ENCODE peak calls at places on chromosomes 16 and 17, in eight cellular contexts. H is stimulated activated CD8-positive, alpha-beta memory T cell treated with anti-CD3 and anti-CD28 coated beads, Interleukin-7, amount 100 ng/mL, for 4 hours; T is NCI-H2081; Y is HCT116; Q is BE2C; A is nephron progenitor cell; N is D341Med; D is AG09319. O is an unnamed sample.

GRCh38 chr16:49605536-49606241 is 232.1 kb downstream of the C16orf78 start:
- DNase-seq in Y (no peak), H (no peak), A (no peak), Q (no peak), D (no peak), N (no peak), T (no peak), O (no peak)

GRCh38 chr17:5355416-5356129 is 63.9 kb downstream of the NUP88 start:
- DNase-seq in D (peak; percentile 28), T (no peak), H (no peak), N (no peak), Q (no peak), A (no peak), Y (no peak), O (peak; percentile 15)

GRCh38 chr16:31077024-31077423 is 2.8 kb downstream of the ZNF646 start:
- DNase-seq in A (no peak), Y (no peak), T (no peak), H (no peak), D (no peak), N (no peak), Q (no peak), O (no peak)

GRCh38 chr17:58245428-58246103 is 7.2 kb downstream of the LPO start:
- DNase-seq in D (no peak), N (no peak), A (no peak), T (no peak), Q (no peak), H (no peak), Y (no peak), O (no peak)

GRCh38 chr17:4551141-4551540 is 4.0 kb downstream of the MYBBP1A start:
- DNase-seq in Y (no peak), D (no peak), T (no peak), N (no peak), A (no peak), Q (no peak), H (no peak), O (no peak)

GRCh38 chr16:31191697-31192428 is 10.7 kb downstream of the PYCARD start:
- DNase-seq in N (no peak), D (no peak), H (no peak), Q (no peak), Y (no peak), A (no peak), T (no peak), O (no peak)

GRCh38 chr16:87233928-87234327 is 83.3 kb downstream of the C16orf95 start:
- DNase-seq in Q (no peak), D (no peak), N (no peak), H (no peak), T (no peak), A (no peak), Y (no peak), O (peak; percentile 54)

GRCh38 chr16:57628008-57628781 is at the start of gene ADGRG1:
- DNase-seq in Q (peak; percentile 75), A (peak; percentile 71), T (no peak), D (peak; percentile 83), Y (peak; percentile 71), N (no peak), H (peak; percentile 49), O (peak; percentile 97)

GRCh38 chr17:82882715-82883446 is 43.1 kb upstream of the ZNF750 start:
- DNase-seq in N (no peak), D (no peak), A (no peak), Y (no peak), H (peak; percentile 69), T (no peak), Q (no peak), O (no peak)

GRCh38 chr17:34171245-34171818 is 83.8 kb upstream of the CCL2 start:
- DNase-seq in H (peak; percentile 20), N (peak; percentile 85), A (peak; percentile 64), D (peak; percentile 14), Q (peak; percentile 72), T (peak; percentile 19), Y (peak; percentile 12), O (peak; percentile 66)

GRCh38 chr17:64133546-64134215 is 3.7 kb upstream of the ERN1 start:
- DNase-seq in T (peak; percentile 71), A (peak; percentile 19), D (no peak), Q (peak; percentile 54), H (no peak), N (peak; percentile 74), Y (peak; percentile 75), O (peak; percentile 73)

GRCh38 chr16:87715658-87716057 is 50.1 kb downstream of the KLHDC4 start:
- DNase-seq in D (no peak), A (no peak), N (no peak), Y (no peak), Q (no peak), H (no peak), T (no peak), O (peak; percentile 20)

GRCh38 chr16:56330476-56330875 is 94.9 kb downstream of the AMFR start:
- DNase-seq in A (no peak), Y (no peak), T (no peak), Q (no peak), D (no peak), H (no peak), N (no peak), O (no peak)

GRCh38 chr17:78454346-78454745 is 75.9 kb downstream of the PGS1 start:
- DNase-seq in A (no peak), T (no peak), D (no peak), Y (no peak), N (no peak), H (no peak), Q (no peak), O (no peak)

GRCh38 chr17:40448213-40448638 is 5.0 kb downstream of the IGFBP4 start:
- DNase-seq in T (no peak), H (no peak), Y (no peak), Q (no peak), A (no peak), N (no peak), D (no peak), O (peak; percentile 64)

GRCh38 chr16:86221085-86221484 is 289.2 kb upstream of the FOXF1 start:
- DNase-seq in T (no peak), A (no peak), H (no peak), N (no peak), Q (no peak), D (peak; percentile 56), Y (no peak), O (peak; percentile 36)

GRCh38 chr16:49158029-49158642 is 123.5 kb downstream of the CBLN1 start:
- DNase-seq in A (peak; percentile 81), H (no peak), Q (no peak), N (no peak), T (no peak), D (no peak), Y (peak; percentile 7), O (peak; percentile 24)

GRCh38 chr16:87560428-87561199 is 41.7 kb upstream of the JPH3 start:
- DNase-seq in Q (peak; percentile 93), T (no peak), N (peak; percentile 92), H (no peak), Y (peak; percentile 93), A (no peak), D (no peak), O (peak; percentile 35)

GRCh38 chr17:51653902-51654301 is 393.6 kb downstream of the UTP18 start:
- DNase-seq in D (no peak), Q (peak; percentile 34), A (peak; percentile 36), T (no peak), N (peak; percentile 55), Y (no peak), H (no peak), O (no peak)

GRCh38 chr16:4550587-4550986 is 5.6 kb upstream of the C16orf96 start:
- DNase-seq in H (no peak), D (no peak), N (no peak), A (no peak), Y (no peak), Q (no peak), T (no peak), O (peak; percentile 23)

GRCh38 chr17:47776330-47777197 is 43.5 kb downstream of the TBX21 start:
- DNase-seq in H (no peak), A (peak; percentile 25), Y (peak; percentile 54), Q (peak; percentile 34), N (peak; percentile 73), D (peak; percentile 2), T (peak; percentile 21), O (peak; percentile 61)

GRCh38 chr17:76909971-76910760 is 42.0 kb downstream of the MGAT5B start:
- DNase-seq in Y (peak; percentile 7), H (no peak), A (peak; percentile 97), D (no peak), N (no peak), T (no peak), Q (no peak), O (peak; percentile 60)

GRCh38 chr16:9256196-9256595 is 164.8 kb downstream of the HAPSTR1 start:
- DNase-seq in Y (peak; percentile 36), D (no peak), T (no peak), Q (peak; percentile 38), A (peak; percentile 62), H (no peak), N (peak; percentile 64), O (peak; percentile 4)

O was measured in EH.